ENCODE peak calls at places on chromosomes 16 and 17, in six cellular contexts. S is mammary epithelial cell; E is CD8-positive, alpha-beta T cell; L is DND-41; K is tibial artery; Q is Peyer's patch. F is an unnamed sample. For H3K4me1 and H3K36me3, the result is how much of the 10 kb centered on the place peaks cover.

GRCh38 chr17:76234354-76234679 is 6.0 kb downstream of the RNF157 start:
- DNase-seq in S (no peak), Q (no peak), L (no peak), K (no peak), E (no peak), F (no peak)

GRCh38 chr16:82649766-82650165 is 23.0 kb downstream of the CDH13 start:
- DNase-seq in Q (no peak), S (no peak), E (no peak), K (no peak), L (no peak), F (no peak)

GRCh38 chr17:75094871-75095399 is 7.2 kb downstream of the SLC16A5 start:
- DNase-seq in Q (no peak), S (no peak), E (no peak), K (no peak), L (no peak), F (no peak)

GRCh38 chr16:74309789-74310781 is 13.5 kb downstream of the PSMD7 start:
- DNase-seq in K (no peak), E (no peak), L (peak), Q (no peak), S (peak), F (peak)

GRCh38 chr17:50950002-50950877 is 84.1 kb upstream of the TOB1 start:
- DNase-seq in S (peak), K (peak), E (peak), L (peak), Q (peak), F (peak)

GRCh38 chr17:77266891-77267341 is 126.1 kb downstream of the SEC14L1 start:
- DNase-seq in K (no peak), L (no peak), S (no peak), Q (no peak), E (no peak), F (no peak)

GRCh38 chr17:71516149-71516548 is 604.7 kb upstream of the SOX9 start:
- DNase-seq in K (no peak), E (no peak), S (no peak), Q (no peak), L (no peak), F (no peak)

GRCh38 chr16:75329933-75330332 is 78.5 kb upstream of the BCAR1 start:
- DNase-seq in E (no peak), L (no peak), S (no peak), Q (no peak), K (no peak), F (no peak)

GRCh38 chr17:74271902-74272563 is 2.0 kb upstream of the DNAI2 start:
- DNase-seq in E (no peak), L (no peak), Q (no peak), K (peak), S (no peak), F (peak)

GRCh38 chr17:32486701-32487459 is at the start of gene CDK5R1:
- DNase-seq in S (peak), K (no peak), L (peak), Q (peak), E (peak), F (peak)

GRCh38 chr17:79023886-79024771 is at the start of gene C1QTNF1:
- DNase-seq in L (peak), S (peak), Q (no peak), E (no peak), K (peak), F (peak)

GRCh38 chr16:56965149-56965938 is 3.6 kb downstream of the CETP start:
- DNase-seq in E (no peak), Q (no peak), K (no peak), S (no peak), L (no peak), F (no peak)

GRCh38 chr16:29848420-29849297 is 14.4 kb downstream of the CDIPT start:
- DNase-seq in E (peak), Q (peak), L (peak), K (peak), S (peak), F (peak)

GRCh38 chr17:75315541-75316243 is 26.5 kb upstream of the SLC25A19 start:
- DNase-seq in Q (no peak), L (no peak), S (no peak), K (no peak), E (no peak), F (no peak)

GRCh38 chr17:79915850-79916430 is 76.7 kb upstream of the CBX4 start:
- DNase-seq in L (no peak), S (peak), E (no peak), Q (no peak), K (no peak), F (no peak)

GRCh38 chr17:65554568-65555223 is 6.8 kb downstream of the AXIN2 start:
- DNase-seq in E (no peak), Q (no peak), L (no peak), S (no peak), K (no peak), F (peak)

GRCh38 chr17:13266596-13266995 is 248.8 kb upstream of the ELAC2 start:
- DNase-seq in K (no peak), S (no peak), L (no peak), Q (no peak), E (no peak), F (no peak)

GRCh38 chr17:38451840-38452529 is 23.7 kb downstream of the ARHGAP23 start:
- DNase-seq in E (no peak), Q (no peak), L (peak), K (no peak), S (no peak), F (peak)

GRCh38 chr17:38451030-38451839 is 23.0 kb downstream of the ARHGAP23 start:
- DNase-seq in L (peak), K (no peak), S (no peak), E (no peak), Q (no peak), F (no peak)

GRCh38 chr17:38452719-38453118 is 24.5 kb downstream of the ARHGAP23 start:
- DNase-seq in S (no peak), E (no peak), K (no peak), Q (no peak), L (no peak), F (no peak)

GRCh38 chr17:38449364-38449763 is 21.1 kb downstream of the ARHGAP23 start:
- DNase-seq in L (no peak), Q (no peak), S (peak), K (no peak), E (no peak), F (no peak)

GRCh38 chr17:38450699-38451029 is 22.4 kb downstream of the ARHGAP23 start:
- DNase-seq in L (no peak), K (no peak), Q (no peak), S (no peak), E (no peak), F (no peak)
- H3K4me1 ChIP-seq in L (half or more), K (half or more), Q (under half), S (half or more), E (under half), F (under half)

GRCh38 chr17:28427372-28427771 is 21.4 kb upstream of the SLC46A1 start:
- DNase-seq in L (no peak), E (no peak), S (no peak), Q (no peak), K (no peak), F (no peak)

GRCh38 chr17:28425206-28425605 is 19.2 kb upstream of the SLC46A1 start:
- DNase-seq in K (no peak), E (no peak), L (no peak), Q (no peak), S (no peak), F (no peak)

GRCh38 chr17:28421775-28422305 is 15.8 kb upstream of the SLC46A1 start:
- DNase-seq in S (no peak), E (no peak), Q (no peak), L (no peak), K (no peak), F (peak)

GRCh38 chr17:28426081-28426519 is 20.1 kb upstream of the SLC46A1 start:
- DNase-seq in K (no peak), L (peak), S (no peak), E (no peak), Q (no peak), F (no peak)
- TF ChIP-seq CTCF in K (peak), L (peak), S (peak), E (no peak), Q (no peak), F (no peak)

GRCh38 chr17:56903560-56903959 is 10.3 kb downstream of the TRIM25 start:
- DNase-seq in S (no peak), E (no peak), Q (no peak), L (no peak), K (no peak), F (no peak)

GRCh38 chr17:56899403-56899802 is 14.4 kb downstream of the TRIM25 start:
- DNase-seq in L (no peak), E (no peak), S (no peak), Q (no peak), K (no peak), F (no peak)

GRCh38 chr17:56898874-56899273 is 15.0 kb downstream of the TRIM25 start:
- DNase-seq in Q (no peak), E (no peak), S (no peak), K (no peak), L (no peak), F (no peak)

GRCh38 chr17:56897646-56898424 is 16.0 kb downstream of the TRIM25 start:
- DNase-seq in Q (peak), S (no peak), L (no peak), K (no peak), E (no peak), F (no peak)

DNA sequence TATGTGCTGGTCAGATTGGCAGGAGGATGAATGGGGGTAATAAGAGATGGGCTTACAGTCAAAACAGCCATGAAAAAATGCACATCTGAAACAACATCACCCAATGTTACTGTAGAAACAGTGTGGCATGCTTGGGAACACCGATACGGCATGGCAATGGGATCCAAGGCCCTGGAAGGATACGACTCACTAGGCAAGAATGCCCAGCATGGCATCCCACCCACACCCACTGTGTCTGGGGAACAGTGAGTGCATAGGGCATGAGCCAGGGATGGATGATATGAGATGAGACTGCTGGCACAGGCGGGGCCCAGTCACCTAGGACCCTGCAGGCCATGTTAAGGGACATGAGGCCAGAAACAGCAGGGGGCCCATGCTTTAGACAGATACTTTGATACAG is 11.5 kb downstream of the TRIM25 start:
- DNase-seq in E (no peak), Q (no peak), S (peak), K (no peak), L (no peak), F (no peak)
- H3K36me3 ChIP-seq in E (half or more), Q (half or more), S (under half), K (half or more), L (half or more), F (under half)

GRCh38 chr17:69801368-69801767 is 273.7 kb upstream of the KCNJ16 start:
- DNase-seq in S (no peak), K (no peak), Q (no peak), L (no peak), E (no peak), F (no peak)

GRCh38 chr17:69800870-69801269 is 274.2 kb upstream of the KCNJ16 start:
- DNase-seq in Q (no peak), E (no peak), K (no peak), L (no peak), S (no peak), F (no peak)

GRCh38 chr17:69796093-69796492 is 278.9 kb upstream of the KCNJ16 start:
- DNase-seq in E (no peak), S (no peak), L (no peak), K (no peak), Q (no peak), F (no peak)
- H3K4me1 ChIP-seq in E (under half), S (under half), L (under half), K (under half), Q (under half), F (under half)

DNA sequence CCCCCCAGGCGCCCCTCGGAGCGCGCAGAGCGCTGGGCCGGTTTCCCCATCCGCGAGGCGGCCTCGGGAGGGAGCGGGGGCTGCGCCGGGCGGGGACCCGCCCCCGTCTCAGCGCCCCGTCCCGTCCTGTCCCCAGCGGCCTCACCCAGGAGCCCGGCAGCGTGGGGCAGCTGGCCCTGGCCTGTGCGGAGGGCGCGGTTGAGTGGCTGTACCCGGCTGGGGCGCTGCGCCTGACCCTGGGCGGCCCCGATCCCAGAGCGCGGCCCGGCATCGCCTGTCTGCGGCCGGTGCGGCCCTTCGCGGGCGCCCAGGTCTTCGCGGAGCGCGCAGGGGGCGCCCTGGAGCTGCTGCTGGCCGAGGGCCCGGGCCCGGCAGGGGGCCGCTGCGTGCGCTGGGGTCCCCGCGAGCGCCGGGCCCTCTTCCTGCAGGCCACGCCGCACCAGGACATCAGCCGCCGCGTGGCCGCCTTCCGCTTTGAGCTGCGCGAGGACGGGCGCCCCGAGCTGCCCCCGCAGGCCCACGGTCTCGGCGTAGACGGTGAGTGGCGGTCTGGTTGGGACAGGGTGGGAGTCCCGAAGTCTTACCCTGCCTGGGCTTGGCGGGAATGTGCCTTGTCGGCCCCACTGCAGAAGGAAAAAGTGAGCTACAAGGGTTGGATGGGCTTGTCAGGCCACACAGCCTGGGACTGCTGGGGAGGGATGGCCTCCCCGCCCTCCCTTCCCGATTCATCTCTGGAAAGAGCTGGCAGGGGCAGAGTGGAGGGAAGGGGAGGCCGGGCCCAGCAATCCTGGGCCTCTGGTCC is 731 bp downstream of the METRN start:
- DNase-seq in K (no peak), S (no peak), L (peak), E (no peak), Q (no peak), F (no peak)
- TF ChIP-seq CTCF in K (no peak), S (no peak), L (peak), E (no peak), Q (peak), F (no peak)

DNA sequence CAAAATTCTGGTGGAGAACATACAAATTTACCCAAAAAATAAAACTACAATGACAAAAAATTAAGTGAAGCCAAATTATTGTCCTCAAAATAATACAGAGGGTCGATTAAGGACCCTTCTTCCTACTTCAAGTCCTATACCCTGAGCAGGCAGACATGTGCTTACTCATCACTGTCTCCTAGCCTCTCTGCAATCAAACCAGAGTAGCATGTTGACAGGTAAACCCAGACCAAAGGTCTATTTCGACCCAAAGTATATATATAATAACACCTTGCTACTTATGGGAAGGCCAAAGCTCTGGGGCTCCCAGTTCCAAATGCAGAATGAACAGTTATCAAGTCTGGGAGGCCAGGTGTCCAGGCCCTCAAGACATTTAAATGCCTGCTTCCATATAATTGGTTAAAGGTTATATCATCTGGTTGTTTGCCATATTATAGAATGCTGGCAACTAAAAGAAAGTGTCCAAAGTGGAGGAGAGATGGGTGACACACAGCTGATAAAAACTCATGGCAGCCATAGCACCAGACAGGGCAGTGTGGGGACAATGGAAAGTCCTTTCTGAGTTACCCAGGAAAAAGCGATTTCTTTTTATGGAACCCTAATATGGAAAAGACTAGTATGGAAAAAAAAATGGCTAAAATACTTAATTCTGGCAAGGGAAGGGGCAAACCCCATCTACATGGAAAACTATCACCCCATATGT is 53.6 kb downstream of the N4BP1 start:
- DNase-seq in S (no peak), E (no peak), Q (no peak), K (no peak), L (no peak), F (no peak)
- H3K36me3 ChIP-seq in S (under half), E (under half), Q (under half), K (under half), L (half or more), F (under half)

GRCh38 chr17:17892731-17893130 is 55.9 kb upstream of the SREBF1 start:
- DNase-seq in E (no peak), L (no peak), Q (no peak), K (no peak), S (no peak), F (no peak)

GRCh38 chr17:17897442-17897841 is 60.7 kb upstream of the SREBF1 start:
- DNase-seq in Q (no peak), K (no peak), L (no peak), E (no peak), S (no peak), F (no peak)

GRCh38 chr17:17899486-17899885 is 62.7 kb upstream of the SREBF1 start:
- DNase-seq in E (no peak), Q (no peak), S (no peak), L (no peak), K (no peak), F (no peak)

GRCh38 chr17:17898673-17899072 is 61.9 kb upstream of the SREBF1 start:
- DNase-seq in Q (no peak), L (no peak), S (no peak), K (no peak), E (no peak), F (no peak)

GRCh38 chr17:17896746-17897145 is 60.0 kb upstream of the SREBF1 start:
- DNase-seq in E (no peak), Q (no peak), L (no peak), S (no peak), K (no peak), F (no peak)
- H3K4me1 ChIP-seq in E (under half), Q (under half), L (under half), S (under half), K (under half), F (under half)

GRCh38 chr16:4694664-4695451 is 1.5 kb downstream of the NUDT16L1 start:
- DNase-seq in E (no peak), L (no peak), Q (no peak), K (peak), S (no peak), F (no peak)
- TF ChIP-seq CTCF in E (no peak), L (no peak), Q (no peak), K (no peak), S (no peak), F (no peak)

GRCh38 chr17:82087961-82088837 is 9.8 kb downstream of the FASN start:
- DNase-seq in L (no peak), S (no peak), K (no peak), Q (no peak), E (no peak), F (no peak)

GRCh38 chr17:82088838-82089722 is 9.0 kb downstream of the FASN start:
- DNase-seq in S (no peak), L (no peak), Q (no peak), K (no peak), E (no peak), F (no peak)

GRCh38 chr17:82090549-82091263 is 7.3 kb downstream of the FASN start:
- DNase-seq in S (no peak), Q (no peak), L (no peak), K (no peak), E (no peak), F (no peak)

GRCh38 chr17:82091264-82092066 is 6.6 kb downstream of the FASN start:
- DNase-seq in K (no peak), L (no peak), E (no peak), S (no peak), Q (no peak), F (no peak)

GRCh38 chr17:82089723-82090548 is 8.1 kb downstream of the FASN start:
- DNase-seq in E (no peak), Q (no peak), L (no peak), S (no peak), K (no peak), F (no peak)
- H3K36me3 ChIP-seq in E (under half), Q (half or more), L (half or more), S (under half), K (half or more), F (half or more)

F was measured in thyroid gland.